ENCODE peak calls at places on chromosomes 6 and 20, in six cellular contexts. Y is tibial nerve, Q is lung, J is ovary, B is fibroblast of lung, Z is endodermal cell. T is an unnamed sample. For H3K4me1, the result is how much of the 10 kb centered on the place peaks cover.

GRCh38 chr6:139939189-139939979 is 564.9 kb upstream of the CITED2 start:
- DNase-seq in B (no peak), J (no peak), Z (no peak), Q (no peak), Y (no peak), T (no peak)

GRCh38 chr6:53728570-53729194 is 63.1 kb upstream of the KLHL31 start:
- DNase-seq in Z (peak), J (peak), Q (no peak), Y (no peak), B (peak), T (peak)

GRCh38 chr6:169340395-169340794 is 86.7 kb upstream of the THBS2 start:
- DNase-seq in Z (no peak), B (peak), J (no peak), Q (no peak), Y (no peak), T (no peak)

GRCh38 chr20:35732644-35732982 is 9.4 kb downstream of the RBM39 start:
- DNase-seq in Z (no peak), Y (no peak), Q (no peak), B (no peak), J (no peak), T (no peak)

GRCh38 chr6:157226026-157226639 is 97.2 kb downstream of the TMEM242 start:
- DNase-seq in J (peak), B (peak), Y (no peak), Q (no peak), Z (no peak), T (no peak)

GRCh38 chr6:66771626-66772025 is 1064.6 kb upstream of the EYS start:
- DNase-seq in Q (no peak), Y (no peak), J (no peak), B (peak), Z (no peak), T (no peak)

GRCh38 chr20:19621072-19621471 is 137.0 kb upstream of the RIN2 start:
- DNase-seq in J (no peak), Y (no peak), B (peak), Q (no peak), Z (no peak), T (no peak)

GRCh38 chr20:4081396-4081795 is 66.0 kb upstream of the RNF24 start:
- DNase-seq in Q (no peak), J (no peak), Y (no peak), Z (no peak), B (peak), T (no peak)

GRCh38 chr6:170266061-170266825 is 24.6 kb downstream of the DLL1 start:
- DNase-seq in Q (no peak), B (no peak), Y (no peak), Z (no peak), J (no peak), T (no peak)

GRCh38 chr6:21022343-21023107 is 488.3 kb downstream of the CDKAL1 start:
- DNase-seq in Q (peak), Y (no peak), J (no peak), B (peak), Z (peak), T (peak)

GRCh38 chr6:116764961-116765841 is at the start of gene FAM162B:
- DNase-seq in J (peak), Z (peak), Y (peak), B (peak), Q (no peak), T (peak)

GRCh38 chr20:23129256-23129655 is 43.1 kb upstream of the CD93 start:
- DNase-seq in Z (no peak), B (peak), Q (no peak), J (no peak), Y (no peak), T (no peak)

GRCh38 chr6:47059216-47059885 is 17.2 kb upstream of the ADGRF1 start:
- DNase-seq in B (no peak), J (no peak), Y (no peak), Q (no peak), Z (no peak), T (no peak)

GRCh38 chr20:1937316-1937976 is 42.2 kb downstream of the SIRPA start:
- DNase-seq in B (no peak), Z (no peak), J (no peak), Y (no peak), Q (no peak), T (no peak)

GRCh38 chr6:161630674-161631073 is 356.8 kb upstream of the AGPAT4 start:
- DNase-seq in Y (no peak), Z (no peak), Q (no peak), B (peak), J (no peak), T (no peak)

GRCh38 chr6:144712541-144712940 is 427.4 kb downstream of the UTRN start:
- DNase-seq in Y (no peak), B (peak), J (no peak), Q (no peak), Z (no peak), T (no peak)

GRCh38 chr6:40999498-41000070 is 39.4 kb downstream of the UNC5CL start:
- DNase-seq in B (peak), Y (peak), Q (peak), J (peak), Z (peak), T (no peak)

GRCh38 chr6:12148317-12148801 is 136.2 kb downstream of the HIVEP1 start:
- DNase-seq in J (no peak), B (peak), Y (no peak), Z (no peak), Q (no peak), T (no peak)

GRCh38 chr6:148422085-148422484 is 79.4 kb downstream of the SASH1 start:
- DNase-seq in J (no peak), Y (no peak), Z (no peak), B (no peak), Q (no peak), T (no peak)

GRCh38 chr6:154247119-154247814 is 109.3 kb downstream of the IPCEF1 start:
- DNase-seq in Z (peak), Q (no peak), Y (no peak), J (no peak), B (no peak), T (no peak)

GRCh38 chr6:165091121-165091785 is 218.2 kb downstream of the C6orf118 start:
- DNase-seq in Q (no peak), Y (no peak), B (no peak), J (no peak), Z (no peak), T (no peak)

GRCh38 chr6:146598785-146599405 is at the start of gene ADGB:
- DNase-seq in Q (peak), Y (no peak), J (peak), Z (peak), B (peak), T (peak)

GRCh38 chr6:151071295-151071694 is 168.5 kb upstream of the AKAP12 start:
- DNase-seq in B (peak), Y (peak), Q (no peak), Z (no peak), J (peak), T (no peak)

GRCh38 chr6:122669418-122669817 is 59.2 kb downstream of the PKIB start:
- DNase-seq in J (no peak), Q (no peak), Y (no peak), B (no peak), Z (no peak), T (no peak)

GRCh38 chr6:98839788-98840361 is 5.5 kb downstream of the POU3F2 start:
- DNase-seq in J (no peak), Y (no peak), Z (peak), Q (no peak), B (peak), T (no peak)

GRCh38 chr20:44271915-44272663 is 25.0 kb downstream of the GDAP1L1 start:
- DNase-seq in B (no peak), J (no peak), Q (no peak), Y (no peak), Z (peak), T (no peak)
- TF ChIP-seq CTCF in B (no peak), J (no peak), Q (no peak), Y (no peak), Z (peak), T (no peak)

GRCh38 chr6:33776764-33777163 is 12.2 kb downstream of the LEMD2 start:
- DNase-seq in Z (no peak), J (no peak), Y (no peak), Q (no peak), B (no peak), T (no peak)

GRCh38 chr6:33779305-33779704 is 9.6 kb downstream of the LEMD2 start:
- DNase-seq in Z (peak), Q (no peak), J (no peak), B (no peak), Y (no peak), T (no peak)

GRCh38 chr6:33777716-33778474 is 11.0 kb downstream of the LEMD2 start:
- DNase-seq in Y (no peak), J (no peak), Z (no peak), Q (no peak), B (no peak), T (no peak)

GRCh38 chr6:33779895-33780294 is 9.0 kb downstream of the LEMD2 start:
- DNase-seq in J (no peak), Y (no peak), B (no peak), Q (no peak), Z (no peak), T (no peak)

DNA sequence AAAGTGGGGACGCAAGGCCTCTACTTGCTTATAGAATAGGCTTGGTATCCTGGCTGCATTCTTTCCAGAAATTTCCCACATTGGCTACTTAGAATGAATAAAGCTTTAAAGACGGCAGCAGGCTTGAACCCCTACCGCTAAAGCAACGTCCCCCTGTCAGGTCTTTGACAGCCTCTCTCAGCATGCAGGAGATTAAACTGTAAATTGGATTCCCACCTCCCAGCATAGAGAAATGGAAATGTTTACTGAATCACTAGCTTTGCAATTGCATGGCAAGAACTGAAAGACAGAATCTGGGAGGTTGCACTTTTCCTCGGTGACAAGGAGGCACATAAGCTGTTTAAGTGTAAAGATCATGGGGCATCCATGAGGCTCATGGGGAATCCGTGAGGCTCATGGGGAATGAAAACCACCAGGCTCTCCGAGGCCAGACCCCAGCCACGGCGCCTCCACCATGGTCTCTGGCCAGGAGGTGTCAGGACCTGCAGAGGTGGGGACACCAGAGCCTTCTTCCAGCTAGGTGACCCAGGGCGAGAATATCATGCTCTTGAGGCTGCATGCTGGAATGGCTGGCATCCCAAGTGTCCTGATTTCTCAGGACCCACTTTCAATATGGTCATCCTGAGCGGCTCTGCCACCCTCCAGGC is 10.3 kb downstream of the LEMD2 start:
- DNase-seq in Y (no peak), J (no peak), B (no peak), Q (no peak), Z (peak), T (no peak)
- H3K4me3 ChIP-seq in Y (no peak), J (no peak), B (no peak), Q (no peak), Z (no peak), T (no peak)

DNA sequence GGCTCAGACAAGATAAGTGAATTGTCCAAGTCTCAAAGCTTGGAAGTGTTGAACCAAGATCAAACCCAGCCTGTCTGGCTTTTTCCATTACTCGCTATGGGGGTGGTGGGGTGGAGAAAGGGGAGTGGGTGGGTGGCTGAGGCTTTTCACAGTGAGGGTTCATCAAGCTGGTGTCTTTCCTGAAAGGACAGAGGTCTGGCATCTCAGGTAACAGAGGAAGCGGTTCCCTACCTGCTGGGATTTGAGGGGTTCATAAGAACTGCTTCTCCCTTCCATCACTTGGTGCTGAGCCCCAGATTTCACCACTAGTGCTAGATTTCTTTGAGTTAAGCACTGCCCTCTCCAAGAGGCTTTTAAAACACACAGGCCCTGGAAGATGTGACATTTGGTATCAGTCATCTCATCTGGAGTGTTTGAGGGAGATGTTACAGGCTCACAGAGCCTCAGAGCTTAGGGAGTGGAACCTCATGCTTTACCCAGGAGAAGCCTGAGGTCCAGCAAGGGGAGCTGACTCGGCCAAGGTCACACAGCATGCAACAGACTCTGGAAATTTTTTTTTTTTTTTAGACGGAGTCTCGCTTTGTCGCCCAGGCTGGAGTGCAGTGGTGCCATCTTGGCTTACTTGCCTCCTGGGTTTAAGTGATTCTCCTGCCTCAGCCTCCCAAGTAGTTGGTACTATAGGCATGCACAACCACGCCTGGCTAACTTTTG is 6.0 kb upstream of the VEGFA start:
- DNase-seq in Y (no peak), J (no peak), B (no peak), Z (no peak), Q (no peak), T (no peak)
- H3K4me1 ChIP-seq in Y (under half), J (under half), B (under half), Z (under half), Q (under half), T (under half)

DNA sequence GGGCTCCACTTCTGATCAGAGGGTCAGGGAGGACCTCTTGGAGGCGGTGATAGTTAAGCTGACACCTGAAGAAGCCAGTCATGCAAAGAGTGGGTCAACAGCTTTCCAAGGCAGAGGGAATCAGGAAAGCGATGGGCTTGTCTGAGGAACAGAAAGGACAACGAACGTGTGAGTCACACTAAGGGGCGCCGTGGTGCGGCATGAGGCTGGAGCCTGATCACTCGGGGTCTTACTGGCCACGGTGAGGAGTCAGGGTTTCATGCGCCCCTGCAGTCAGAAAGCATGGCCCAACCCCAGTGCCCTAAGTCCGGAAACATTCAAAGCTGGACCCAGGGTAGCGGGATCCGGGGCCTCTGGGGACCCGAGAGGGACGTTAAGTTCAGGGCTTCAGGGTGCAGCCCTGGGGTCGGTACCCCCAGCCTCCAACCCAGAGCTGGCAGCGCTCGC is 50.5 kb upstream of the SLC32A1 start:
- DNase-seq in Y (no peak), Z (peak), J (no peak), B (peak), Q (no peak), T (no peak)
- TF ChIP-seq CTCF in Y (no peak), Z (no peak), J (no peak), B (no peak), Q (no peak), T (no peak)

GRCh38 chr6:136468711-136469110 is 81.5 kb downstream of the MAP7 start:
- DNase-seq in Y (no peak), Q (no peak), J (no peak), B (no peak), Z (no peak), T (no peak)

GRCh38 chr6:136464874-136465273 is 85.3 kb downstream of the MAP7 start:
- DNase-seq in Q (no peak), Y (no peak), B (no peak), Z (no peak), J (no peak), T (no peak)

GRCh38 chr6:136466789-136467585 is 83.2 kb downstream of the MAP7 start:
- DNase-seq in Y (no peak), Q (no peak), B (no peak), J (no peak), Z (no peak), T (no peak)

GRCh38 chr6:136465766-136466303 is 84.4 kb downstream of the MAP7 start:
- DNase-seq in B (no peak), Z (no peak), Y (no peak), J (no peak), Q (no peak), T (no peak)

GRCh38 chr6:136463796-136464542 is 86.3 kb downstream of the MAP7 start:
- DNase-seq in Q (no peak), Y (no peak), B (no peak), J (no peak), Z (no peak), T (no peak)
- H3K4me3 ChIP-seq in Q (no peak), Y (no peak), B (no peak), J (no peak), Z (no peak), T (no peak)

DNA sequence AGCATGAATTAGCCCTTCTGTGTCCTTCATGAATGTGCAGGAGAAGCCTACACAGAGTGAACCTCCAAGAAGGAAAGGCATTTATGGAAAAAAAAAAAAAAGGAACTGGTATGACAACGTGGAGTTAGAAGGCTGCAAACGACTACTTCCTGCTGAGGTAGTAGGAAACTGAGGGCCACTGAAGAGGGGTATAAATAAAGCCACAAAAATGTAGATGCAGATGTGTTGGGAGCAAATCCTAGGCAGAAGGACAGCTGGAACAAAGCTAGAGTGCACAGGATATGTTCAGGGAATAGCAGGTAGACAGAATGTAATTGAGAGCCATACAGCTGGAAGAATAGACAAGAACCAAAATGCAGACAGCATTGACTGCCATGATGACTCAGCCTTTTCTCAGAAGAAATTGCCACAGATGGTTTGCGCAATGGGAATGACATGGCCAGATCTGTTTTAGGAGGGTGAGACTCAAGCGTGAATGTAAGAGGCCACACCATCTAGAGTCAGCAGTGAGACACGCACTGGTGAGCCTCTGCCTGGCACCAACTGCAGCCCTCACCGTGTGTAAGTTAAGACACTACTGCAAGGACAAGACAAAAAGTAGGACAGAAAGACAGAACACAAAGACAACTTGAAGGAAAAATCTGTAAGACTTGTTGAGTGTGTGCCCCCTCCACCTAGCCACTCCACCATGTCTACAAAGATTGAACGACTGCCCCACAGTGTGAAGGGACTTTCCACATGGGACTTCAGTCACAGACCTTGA is 79.8 kb downstream of the KIF13A start:
- DNase-seq in Y (peak), J (peak), Z (no peak), Q (peak), B (peak), T (no peak)
- H3K4me1 ChIP-seq in Y (under half), J (under half), Z (under half), Q (under half), B (under half), T (under half)